ENCODE peak calls at places on chromosome 19, in six cellular contexts. One of them, this sample, is unnamed.

GRCh38 chr19:45939792-45940514 is 25.4 kb upstream of the NANOS2 start:
- DNase-seq in endothelial cell of umbilical vein: no peak
- DNase-seq in transverse colon: no peak
- DNase-seq in spleen: peak
- DNase-seq in HCT116: no peak
- DNase-seq in stomach: no peak
- DNase-seq in this sample: no peak

GRCh38 chr19:38290631-38291147 is 13.4 kb upstream of the C19orf33 start:
- DNase-seq in stomach: peak
- DNase-seq in endothelial cell of umbilical vein: no peak
- DNase-seq in spleen: no peak
- DNase-seq in HCT116: no peak
- DNase-seq in transverse colon: no peak
- DNase-seq in this sample: peak

GRCh38 chr19:41501854-41502253 is 58.9 kb downstream of the ERICH4 start:
- DNase-seq in spleen: no peak
- DNase-seq in stomach: no peak
- DNase-seq in endothelial cell of umbilical vein: no peak
- DNase-seq in transverse colon: no peak
- DNase-seq in HCT116: no peak
- DNase-seq in this sample: no peak

GRCh38 chr19:58021541-58022282 is 12.1 kb upstream of the ZSCAN1 start:
- DNase-seq in transverse colon: peak
- DNase-seq in spleen: peak
- DNase-seq in stomach: no peak
- DNase-seq in HCT116: no peak
- DNase-seq in endothelial cell of umbilical vein: peak
- DNase-seq in this sample: peak

GRCh38 chr19:17758528-17758927 is 7.3 kb downstream of the FCHO1 start:
- DNase-seq in spleen: no peak
- DNase-seq in endothelial cell of umbilical vein: no peak
- DNase-seq in stomach: no peak
- DNase-seq in transverse colon: no peak
- DNase-seq in HCT116: no peak
- DNase-seq in this sample: no peak

GRCh38 chr19:39845172-39845571 is 1.0 kb downstream of the FBL start:
- DNase-seq in transverse colon: no peak
- DNase-seq in spleen: no peak
- DNase-seq in HCT116: no peak
- DNase-seq in endothelial cell of umbilical vein: no peak
- DNase-seq in stomach: no peak
- DNase-seq in this sample: no peak

GRCh38 chr19:10474962-10475451 is 28.1 kb downstream of the KEAP1 start:
- DNase-seq in HCT116: no peak
- DNase-seq in stomach: no peak
- DNase-seq in endothelial cell of umbilical vein: no peak
- DNase-seq in spleen: no peak
- DNase-seq in transverse colon: no peak
- DNase-seq in this sample: no peak

GRCh38 chr19:383922-384800 is 24.8 kb downstream of the C2CD4C start:
- DNase-seq in stomach: peak
- DNase-seq in endothelial cell of umbilical vein: peak
- DNase-seq in HCT116: no peak
- DNase-seq in spleen: peak
- DNase-seq in transverse colon: no peak
- DNase-seq in this sample: no peak

GRCh38 chr19:10113592-10113963 is 2.1 kb downstream of the P2RY11 start:
- DNase-seq in HCT116: no peak
- DNase-seq in stomach: no peak
- DNase-seq in endothelial cell of umbilical vein: no peak
- DNase-seq in transverse colon: no peak
- DNase-seq in spleen: peak
- DNase-seq in this sample: no peak

DNA sequence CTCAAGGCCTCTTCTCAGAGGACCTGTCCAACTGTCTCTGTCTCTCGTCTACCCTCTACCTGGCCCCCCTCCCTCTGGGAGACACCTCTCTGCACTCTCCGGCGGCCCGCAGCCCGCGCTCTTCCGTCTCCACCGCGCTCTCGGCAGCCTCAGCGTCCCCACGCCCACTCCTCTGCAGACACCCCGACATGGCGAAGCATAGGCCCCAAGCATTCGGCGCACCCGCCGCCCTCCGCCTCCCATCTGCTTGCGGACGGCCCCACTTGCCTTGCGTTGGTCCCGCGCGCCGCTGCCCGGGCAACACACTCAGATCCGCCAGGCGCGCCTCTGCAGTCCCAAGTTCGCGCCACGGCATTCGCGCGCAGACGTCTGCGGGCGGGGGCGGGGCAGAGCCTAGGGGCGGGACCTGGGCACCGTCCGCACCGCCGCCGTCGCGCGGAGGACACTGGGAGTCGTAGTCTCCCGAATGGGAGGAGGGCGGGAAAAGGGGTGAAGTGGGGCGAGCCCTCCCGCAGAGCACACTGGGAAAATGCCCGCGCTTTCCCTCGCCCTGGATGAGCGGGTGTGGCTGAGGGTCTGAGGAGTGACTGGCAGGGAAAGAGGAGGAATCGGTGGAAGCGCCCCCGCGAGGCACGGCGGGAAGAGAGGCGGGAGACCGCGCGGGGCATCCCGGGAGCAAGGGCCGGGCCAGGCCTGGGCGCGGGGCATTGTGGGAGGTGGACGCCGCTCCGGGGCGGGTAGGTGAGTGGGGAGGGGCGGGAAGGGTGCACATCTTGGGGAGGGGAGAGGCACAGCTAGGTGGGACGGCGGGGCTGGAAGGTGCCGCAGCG is at the start of the genes LIG1 and ZSWIM9:
- DNase-seq in endothelial cell of umbilical vein: peak
- DNase-seq in HCT116: peak
- DNase-seq in stomach: peak
- DNase-seq in transverse colon: peak
- DNase-seq in spleen: peak
- DNase-seq in this sample: peak
- TF ChIP-seq CTCF in endothelial cell of umbilical vein: no peak
- TF ChIP-seq CTCF in HCT116: no peak
- TF ChIP-seq CTCF in stomach: no peak
- TF ChIP-seq CTCF in transverse colon: no peak
- TF ChIP-seq CTCF in spleen: peak
- TF ChIP-seq CTCF in this sample: peak

DNA sequence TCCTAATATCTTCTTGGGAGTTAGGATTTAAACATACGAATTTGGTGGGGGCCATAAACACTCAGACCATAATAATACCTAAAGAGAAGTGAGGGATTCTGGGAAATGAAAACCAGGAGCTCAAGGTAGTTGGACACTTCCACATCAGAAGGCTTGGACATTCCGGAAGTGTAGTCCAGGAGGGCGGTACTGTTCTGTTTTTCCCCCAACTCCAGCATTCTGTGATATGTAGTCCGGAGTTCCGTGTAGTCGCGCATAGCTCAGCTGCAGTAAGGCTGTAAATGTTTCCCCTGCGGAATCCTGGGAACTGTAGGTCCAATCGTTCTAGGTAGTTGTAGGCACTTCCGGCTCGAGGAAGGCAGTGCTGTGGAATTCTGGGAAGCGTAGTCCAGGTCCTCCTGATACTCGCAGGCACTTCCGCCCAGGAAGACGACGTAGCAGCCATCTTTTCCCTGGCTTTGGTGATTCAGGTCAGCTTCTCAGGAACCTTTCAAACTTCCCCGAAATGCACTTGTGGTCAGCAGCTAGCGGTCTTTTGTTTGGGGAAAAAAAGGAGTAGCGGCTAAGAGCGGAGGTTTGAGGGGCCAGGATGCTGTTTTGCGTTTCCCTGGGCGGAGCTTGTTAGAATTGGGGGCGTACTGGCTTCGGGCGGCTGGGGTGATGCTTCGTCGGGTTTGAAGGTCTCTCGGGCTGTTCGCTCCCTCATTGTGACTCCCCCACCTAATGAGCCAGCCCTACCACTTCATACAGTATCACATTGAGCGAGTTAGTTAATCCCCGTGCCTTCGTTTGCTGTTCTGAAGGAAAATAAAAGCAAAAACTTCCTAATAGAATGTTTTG is at the start of gene ZNF226:
- DNase-seq in stomach: peak
- DNase-seq in spleen: peak
- DNase-seq in HCT116: peak
- DNase-seq in transverse colon: peak
- DNase-seq in endothelial cell of umbilical vein: peak
- DNase-seq in this sample: peak
- TF ChIP-seq POLR2A in stomach: no peak
- TF ChIP-seq POLR2A in spleen: no peak
- TF ChIP-seq POLR2A in HCT116: peak
- TF ChIP-seq POLR2A in transverse colon: peak
- TF ChIP-seq POLR2A in endothelial cell of umbilical vein: no peak
- TF ChIP-seq POLR2A in this sample: peak

DNA sequence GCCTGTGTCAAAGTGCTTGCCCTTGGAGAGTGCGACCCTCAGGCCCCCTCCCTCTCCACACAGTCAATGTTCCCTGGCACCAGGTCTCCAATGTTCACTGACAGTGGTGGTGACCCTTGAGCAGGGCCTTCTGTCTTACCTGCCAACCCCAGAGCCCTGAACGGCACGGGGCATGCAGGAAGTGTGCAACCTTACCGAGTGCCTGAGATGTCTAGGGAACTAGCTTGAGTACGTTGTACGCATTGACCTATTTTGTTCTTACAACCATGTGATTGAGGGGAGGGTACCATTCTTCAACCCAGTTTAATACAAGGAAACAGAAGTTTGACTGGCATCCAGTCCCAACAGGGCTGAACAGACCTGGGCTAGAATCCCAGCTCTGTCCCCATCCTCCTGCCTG is 13.2 kb downstream of the MAG start:
- DNase-seq in HCT116: no peak
- DNase-seq in stomach: no peak
- DNase-seq in spleen: no peak
- DNase-seq in transverse colon: no peak
- DNase-seq in endothelial cell of umbilical vein: no peak
- DNase-seq in this sample: no peak
- TF ChIP-seq POLR2AphosphoS5 in HCT116: no peak
- TF ChIP-seq POLR2AphosphoS5 in stomach: no peak
- TF ChIP-seq POLR2AphosphoS5 in spleen: no peak
- TF ChIP-seq POLR2AphosphoS5 in transverse colon: no peak
- TF ChIP-seq POLR2AphosphoS5 in endothelial cell of umbilical vein: no peak
- TF ChIP-seq POLR2AphosphoS5 in this sample: no peak

GRCh38 chr19:4969292-4969771 is 419 bp downstream of the KDM4B start:
- DNase-seq in stomach: no peak
- DNase-seq in HCT116: no peak
- DNase-seq in spleen: peak
- DNase-seq in transverse colon: no peak
- DNase-seq in endothelial cell of umbilical vein: no peak
- DNase-seq in this sample: no peak

GRCh38 chr19:4971816-4972495 is 3.0 kb downstream of the KDM4B start:
- DNase-seq in spleen: no peak
- DNase-seq in transverse colon: no peak
- DNase-seq in HCT116: no peak
- DNase-seq in stomach: no peak
- DNase-seq in endothelial cell of umbilical vein: no peak
- DNase-seq in this sample: no peak

GRCh38 chr19:4971424-4971793 is 2.5 kb downstream of the KDM4B start:
- DNase-seq in stomach: peak
- DNase-seq in spleen: peak
- DNase-seq in transverse colon: peak
- DNase-seq in HCT116: no peak
- DNase-seq in endothelial cell of umbilical vein: no peak
- DNase-seq in this sample: no peak

GRCh38 chr19:4969772-4970531 is 1.0 kb downstream of the KDM4B start:
- DNase-seq in transverse colon: no peak
- DNase-seq in stomach: no peak
- DNase-seq in spleen: peak
- DNase-seq in endothelial cell of umbilical vein: peak
- DNase-seq in HCT116: no peak
- DNase-seq in this sample: no peak

DNA sequence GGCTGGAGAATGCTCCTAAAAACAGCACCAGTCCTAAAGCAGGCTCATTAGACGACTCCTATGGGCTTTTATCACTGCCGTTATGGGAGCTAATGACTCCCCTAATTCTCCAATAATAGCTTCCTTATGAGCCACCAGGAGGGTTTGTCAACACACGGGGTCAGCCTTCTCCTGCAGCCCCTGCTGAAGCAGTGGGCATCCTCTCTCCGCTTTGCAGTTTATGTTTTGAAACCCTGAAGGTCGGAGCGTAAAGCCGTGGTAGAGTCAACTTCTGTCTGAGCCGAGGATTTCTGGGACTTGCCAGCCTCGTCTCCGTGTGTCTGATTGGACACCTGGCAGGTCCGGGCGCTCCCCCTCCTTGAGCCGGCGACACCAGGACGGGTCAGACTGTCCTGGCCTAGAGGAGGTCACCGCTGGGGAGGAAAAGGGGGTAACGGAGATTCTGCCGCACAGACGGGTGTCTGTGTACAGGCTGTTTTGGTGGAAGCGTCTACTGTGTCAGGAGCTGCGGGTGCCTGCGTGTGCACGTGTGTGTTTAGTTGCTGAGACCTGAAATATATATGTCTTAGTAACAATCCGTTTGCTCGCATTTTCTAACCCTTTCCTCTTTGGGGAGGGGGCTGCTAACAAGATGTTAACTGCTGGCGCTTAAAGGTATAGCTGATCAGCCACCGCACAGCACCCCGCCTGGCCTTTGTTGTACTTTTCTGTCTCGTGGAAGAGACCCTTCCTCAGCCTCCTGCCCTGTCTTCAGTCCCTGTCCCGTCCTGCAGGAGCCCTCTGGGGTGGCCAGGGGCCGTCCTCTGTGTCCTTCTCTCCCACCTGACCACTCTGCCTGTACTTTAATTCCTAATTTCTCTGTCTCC is 1.9 kb downstream of the KDM4B start:
- DNase-seq in transverse colon: peak
- DNase-seq in spleen: peak
- DNase-seq in endothelial cell of umbilical vein: peak
- DNase-seq in HCT116: no peak
- DNase-seq in stomach: peak
- DNase-seq in this sample: no peak
- TF ChIP-seq CTCF in transverse colon: no peak
- TF ChIP-seq CTCF in spleen: no peak
- TF ChIP-seq CTCF in endothelial cell of umbilical vein: no peak
- TF ChIP-seq CTCF in HCT116: no peak
- TF ChIP-seq CTCF in stomach: no peak
- TF ChIP-seq CTCF in this sample: no peak

GRCh38 chr19:2782936-2783780 is at the start of gene SGTA:
- DNase-seq in endothelial cell of umbilical vein: peak
- DNase-seq in transverse colon: peak
- DNase-seq in HCT116: peak
- DNase-seq in stomach: peak
- DNase-seq in spleen: peak
- DNase-seq in this sample: peak
- TF ChIP-seq POLR2A in endothelial cell of umbilical vein: peak
- TF ChIP-seq POLR2A in transverse colon: peak
- TF ChIP-seq POLR2A in HCT116: peak
- TF ChIP-seq POLR2A in stomach: no peak
- TF ChIP-seq POLR2A in spleen: no peak
- TF ChIP-seq POLR2A in this sample: peak

DNA sequence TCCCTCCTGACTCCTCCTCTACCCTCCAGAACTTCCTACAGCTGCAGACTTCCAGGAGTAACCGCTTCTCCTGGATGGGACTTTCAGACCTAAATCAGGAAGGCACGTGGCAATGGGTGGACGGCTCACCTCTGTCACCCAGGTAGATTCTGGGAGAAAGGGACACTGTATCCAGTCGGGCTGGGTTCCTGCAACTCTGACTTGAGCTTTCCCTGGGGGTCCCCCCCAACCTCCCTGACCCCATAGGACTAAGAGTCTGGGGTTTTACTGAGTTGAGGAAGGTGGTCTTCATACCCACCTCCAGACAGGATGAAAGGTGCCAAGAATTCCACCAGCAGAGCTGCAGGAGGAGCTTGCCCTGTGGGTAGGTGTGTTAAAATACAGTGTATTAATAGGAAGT is 4.4 kb downstream of the CLEC4M start:
- DNase-seq in HCT116: no peak
- DNase-seq in endothelial cell of umbilical vein: no peak
- DNase-seq in transverse colon: no peak
- DNase-seq in stomach: no peak
- DNase-seq in spleen: no peak
- DNase-seq in this sample: no peak
- TF ChIP-seq POLR2AphosphoS5 in HCT116: no peak
- TF ChIP-seq POLR2AphosphoS5 in endothelial cell of umbilical vein: no peak
- TF ChIP-seq POLR2AphosphoS5 in transverse colon: no peak
- TF ChIP-seq POLR2AphosphoS5 in stomach: no peak
- TF ChIP-seq POLR2AphosphoS5 in spleen: no peak
- TF ChIP-seq POLR2AphosphoS5 in this sample: no peak